ENCODE peak calls at places on chromosomes 7 and 10, in four cellular contexts. X is aorta, B is left ventricle myocardium inferior, G is AG04450. Y is an unnamed sample.

GRCh38 chr10:97534746-97535367 is 36.1 kb downstream of the UBTD1 start:
- DNase-seq in B (no peak), X (no peak), G (no peak), Y (no peak)

GRCh38 chr10:110556993-110557601 is 10.4 kb upstream of the SMC3 start:
- DNase-seq in B (no peak), X (no peak), G (no peak), Y (no peak)

GRCh38 chr7:148650232-148650858 is 48.4 kb upstream of the CUL1 start:
- DNase-seq in G (peak; percentile 8), X (no peak), B (no peak), Y (no peak)

GRCh38 chr10:34305189-34305588 is 509.9 kb downstream of the PARD3 start:
- DNase-seq in B (no peak), G (no peak), X (no peak), Y (no peak)

GRCh38 chr7:47381132-47381495 is 200.8 kb downstream of the TNS3 start:
- DNase-seq in G (no peak), B (no peak), X (no peak), Y (no peak)

GRCh38 chr10:85658518-85658917 is 708.1 kb downstream of the GRID1 start:
- DNase-seq in B (no peak), X (no peak), G (no peak), Y (no peak)

GRCh38 chr10:31961675-31962074 is 33.0 kb upstream of the ARHGAP12 start:
- DNase-seq in G (no peak), B (no peak), X (no peak), Y (peak; percentile 60)

GRCh38 chr7:142481548-142481947 is 223.7 kb upstream of the PRSS58 start:
- DNase-seq in B (no peak), G (no peak), X (no peak), Y (no peak)

GRCh38 chr7:117041822-117042221 is 88.5 kb downstream of the ST7 start:
- DNase-seq in X (no peak), G (no peak), B (no peak), Y (no peak)

GRCh38 chr7:135745702-135746312 is 2.8 kb downstream of the FAM180A start:
- DNase-seq in B (peak; percentile 31), X (peak; percentile 89), G (peak; percentile 86), Y (no peak)

GRCh38 chr7:30938435-30939316 is 25.1 kb upstream of the GHRHR start:
- DNase-seq in B (peak; percentile 82), G (peak; percentile 32), X (peak; percentile 96), Y (peak; percentile 47)

GRCh38 chr7:29109815-29110385 is 36.4 kb downstream of the CPVL start:
- DNase-seq in X (no peak), G (no peak), B (no peak), Y (no peak)

GRCh38 chr10:70528726-70529362 is 50.3 kb downstream of the PALD1 start:
- DNase-seq in G (no peak), B (no peak), X (peak; percentile 41), Y (no peak)

GRCh38 chr10:70965566-70965965 is 77.2 kb upstream of the PCBD1 start:
- DNase-seq in B (no peak), X (no peak), G (no peak), Y (no peak)

GRCh38 chr10:84267503-84268126 is 22.8 kb downstream of the RGR start:
- DNase-seq in G (no peak), X (no peak), B (no peak), Y (no peak)

GRCh38 chr7:71131753-71132520 is at the start of gene GALNT17:
- DNase-seq in G (no peak), B (peak; percentile 20), X (peak; percentile 80), Y (no peak)

GRCh38 chr10:30857803-30858202 is 173.9 kb downstream of the ZNF438 start:
- DNase-seq in X (no peak), G (no peak), B (peak; percentile 77), Y (no peak)

GRCh38 chr7:21543528-21544302 is 876 bp downstream of the DNAH11 start:
- DNase-seq in G (no peak), X (no peak), B (no peak), Y (no peak)

GRCh38 chr10:97174937-97175336 is 10.8 kb downstream of the SLIT1 start:
- DNase-seq in G (no peak), B (no peak), X (no peak), Y (no peak)

GRCh38 chr7:16739863-16740622 is 13.5 kb upstream of the TSPAN13 start:
- DNase-seq in B (peak; percentile 23), G (peak; percentile 90), X (no peak), Y (no peak)

GRCh38 chr10:32963102-32963501 is 5.1 kb upstream of the ITGB1 start:
- DNase-seq in B (no peak), G (peak; percentile 50), X (no peak), Y (no peak)